ENCODE peak calls at places on chromosomes 7 and 10, in four cellular contexts. R is ovary, A is GM06990, M is GM20000. X is an unnamed sample.

GRCh38 chr7:120064565-120064964 is 208.4 kb upstream of the KCND2 start:
- DNase-seq in M (peak; percentile 8), R (no peak), A (peak; percentile 43), X (no peak)

GRCh38 chr10:48694371-48695030 is 9.8 kb downstream of the WDFY4 start:
- DNase-seq in A (no peak), R (no peak), M (no peak), X (no peak)

GRCh38 chr10:90417056-90417455 is 440.8 kb downstream of the HTR7 start:
- DNase-seq in A (no peak), R (no peak), M (no peak), X (no peak)

GRCh38 chr7:130987092-130987491 is 253.1 kb upstream of the KLF14 start:
- DNase-seq in R (no peak), M (no peak), A (no peak), X (no peak)

GRCh38 chr10:22002531-22003110 is 909 bp downstream of the DNAJC1 start:
- DNase-seq in M (peak; percentile 33), A (no peak), R (peak; percentile 18), X (peak; percentile 32)

GRCh38 chr10:101402711-101403110 is 48.7 kb downstream of the BTRC start:
- DNase-seq in R (no peak), M (no peak), A (no peak), X (no peak)

GRCh38 chr7:44087914-44088838 is 5.8 kb upstream of the POLM start:
- DNase-seq in R (peak; percentile 80), M (no peak), A (no peak), X (no peak)

GRCh38 chr7:142669074-142669654 is 80.1 kb upstream of the PRSS1 start:
- DNase-seq in M (peak; percentile 12), A (no peak), R (no peak), X (no peak)

GRCh38 chr10:124989526-124989925 is 47.6 kb downstream of the ZRANB1 start:
- DNase-seq in M (no peak), R (no peak), A (no peak), X (no peak)

GRCh38 chr10:4453276-4453675 is 372.7 kb upstream of the AKR1E2 start:
- DNase-seq in A (no peak), M (no peak), R (no peak), X (no peak)

GRCh38 chr10:57664815-57665214 is 602.9 kb downstream of the IPMK start:
- DNase-seq in R (no peak), M (no peak), A (no peak), X (no peak)

GRCh38 chr10:104735469-104735868 is 94.4 kb downstream of the SORCS3 start:
- DNase-seq in R (no peak), M (no peak), A (no peak), X (no peak)

GRCh38 chr10:49360271-49361177 is 35.4 kb downstream of the DRGX start:
- DNase-seq in R (no peak), M (no peak), A (no peak), X (no peak)

GRCh38 chr7:125606661-125607060 is 677.0 kb upstream of the POT1 start:
- DNase-seq in R (no peak), A (no peak), M (no peak), X (no peak)

GRCh38 chr7:107874605-107875446 is 16.2 kb upstream of the DLD start:
- DNase-seq in R (peak; percentile 57), A (no peak), M (peak; percentile 62), X (peak; percentile 54)

GRCh38 chr7:51046482-51046881 is 263.8 kb upstream of the GRB10 start:
- DNase-seq in R (no peak), M (no peak), A (no peak), X (no peak)

GRCh38 chr10:36888925-36889573 is 236.3 kb upstream of the ANKRD30A start:
- DNase-seq in M (peak; percentile 23), R (no peak), A (no peak), X (peak; percentile 17)

GRCh38 chr10:102540023-102540422 is 36.3 kb downstream of the SUFU start:
- DNase-seq in A (peak; percentile 31), R (no peak), M (peak; percentile 35), X (peak; percentile 43)

GRCh38 chr7:44286182-44286617 is 39.2 kb downstream of the CAMK2B start:
- DNase-seq in M (no peak), A (no peak), R (peak; percentile 12), X (no peak)

GRCh38 chr10:70931168-70931805 is 42.9 kb upstream of the PCBD1 start:
- DNase-seq in R (no peak), M (no peak), A (no peak), X (no peak)

GRCh38 chr10:124944982-124945381 is 3.1 kb downstream of the ZRANB1 start:
- DNase-seq in A (no peak), R (no peak), M (no peak), X (no peak)

GRCh38 chr7:124269774-124270173 is 236.9 kb upstream of the TMEM229A start:
- DNase-seq in A (no peak), M (no peak), R (no peak), X (no peak)

GRCh38 chr10:95035343-95036283 is 33.7 kb downstream of the CYP2C8 start:
- DNase-seq in M (no peak), A (no peak), R (no peak), X (no peak)

GRCh38 chr10:117899181-117899683 is 147.5 kb downstream of the RAB11FIP2 start:
- DNase-seq in R (no peak), M (no peak), A (no peak), X (no peak)

GRCh38 chr10:68047088-68047487 is 28.0 kb downstream of the HERC4 start:
- DNase-seq in M (no peak), A (no peak), R (no peak), X (no peak)

GRCh38 chr7:518630-519428 is 817 bp downstream of the PDGFA start:
- DNase-seq in R (peak; percentile 67), A (peak; percentile 49), M (peak; percentile 78), X (no peak)

GRCh38 chr10:78814430-78814806 is 254.3 kb upstream of the ZMIZ1 start:
- DNase-seq in A (no peak), R (no peak), M (no peak), X (no peak)

GRCh38 chr10:52756295-52756694 is 16.3 kb downstream of the MBL2 start:
- DNase-seq in M (no peak), A (no peak), R (no peak), X (no peak)

GRCh38 chr7:96562966-96563365 is 146.7 kb downstream of the SEM1 start:
- DNase-seq in M (no peak), R (no peak), A (no peak), X (no peak)

DNA sequence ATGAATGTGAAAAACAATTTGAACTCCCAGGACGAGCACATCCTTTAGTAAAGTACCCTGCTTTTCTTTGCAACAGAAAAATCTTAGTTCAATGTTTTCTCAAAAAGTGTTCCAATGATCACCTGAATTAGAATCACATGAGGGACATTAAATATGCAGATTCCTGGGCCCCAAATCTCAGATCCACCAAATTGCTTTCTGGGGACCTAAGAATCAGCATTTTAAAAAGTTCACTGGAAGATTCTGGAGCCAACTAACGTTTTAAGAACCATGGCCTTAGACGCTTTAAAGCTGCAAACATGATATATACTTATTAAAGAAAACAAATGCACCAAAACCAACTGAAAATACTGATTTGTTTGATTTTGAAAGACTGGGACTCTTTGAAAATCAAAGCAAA is 143.4 kb upstream of the TMEM168 start:
- DNase-seq in M (no peak), A (no peak), R (no peak), X (no peak)
- TF ChIP-seq CTCF in M (no peak), A (no peak), R (no peak), X (no peak)

GRCh38 chr7:26507375-26508068 is 215.9 kb downstream of the SNX10 start:
- DNase-seq in A (no peak), M (no peak), R (no peak), X (no peak)
- TF ChIP-seq CTCF in A (no peak), M (no peak), R (no peak), X (no peak)

DNA sequence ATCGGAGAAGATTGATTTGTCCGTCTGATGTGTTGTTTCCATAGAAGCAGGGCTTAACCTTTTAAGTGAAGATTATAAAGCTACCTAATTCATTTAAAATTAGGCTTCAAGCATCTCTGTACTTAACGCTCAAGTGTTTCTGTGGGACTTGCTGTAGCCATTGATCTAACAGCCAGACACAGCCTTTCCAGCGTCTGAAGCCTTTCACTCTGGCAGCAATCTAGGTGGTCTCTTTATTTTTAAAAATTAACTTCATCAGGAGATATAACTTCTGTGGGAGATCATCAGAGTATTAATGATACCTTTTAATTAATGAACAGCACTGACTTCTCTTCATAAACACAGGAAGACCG is 88.1 kb downstream of the BEND7 start:
- DNase-seq in R (no peak), A (no peak), M (no peak), X (no peak)
- TF ChIP-seq CTCF in R (no peak), A (no peak), M (no peak), X (no peak)

GRCh38 chr7:39410582-39410981 is 155.6 kb upstream of the YAE1 start:
- DNase-seq in M (no peak), A (no peak), R (no peak), X (no peak)

GRCh38 chr7:39416866-39417265 is 149.3 kb upstream of the YAE1 start:
- DNase-seq in M (no peak), A (no peak), R (no peak), X (no peak)

GRCh38 chr7:39415091-39415820 is 150.9 kb upstream of the YAE1 start:
- DNase-seq in A (no peak), M (no peak), R (no peak), X (no peak)

GRCh38 chr7:39414669-39415035 is 151.6 kb upstream of the YAE1 start:
- DNase-seq in R (no peak), A (no peak), M (peak; percentile 10), X (no peak)

DNA sequence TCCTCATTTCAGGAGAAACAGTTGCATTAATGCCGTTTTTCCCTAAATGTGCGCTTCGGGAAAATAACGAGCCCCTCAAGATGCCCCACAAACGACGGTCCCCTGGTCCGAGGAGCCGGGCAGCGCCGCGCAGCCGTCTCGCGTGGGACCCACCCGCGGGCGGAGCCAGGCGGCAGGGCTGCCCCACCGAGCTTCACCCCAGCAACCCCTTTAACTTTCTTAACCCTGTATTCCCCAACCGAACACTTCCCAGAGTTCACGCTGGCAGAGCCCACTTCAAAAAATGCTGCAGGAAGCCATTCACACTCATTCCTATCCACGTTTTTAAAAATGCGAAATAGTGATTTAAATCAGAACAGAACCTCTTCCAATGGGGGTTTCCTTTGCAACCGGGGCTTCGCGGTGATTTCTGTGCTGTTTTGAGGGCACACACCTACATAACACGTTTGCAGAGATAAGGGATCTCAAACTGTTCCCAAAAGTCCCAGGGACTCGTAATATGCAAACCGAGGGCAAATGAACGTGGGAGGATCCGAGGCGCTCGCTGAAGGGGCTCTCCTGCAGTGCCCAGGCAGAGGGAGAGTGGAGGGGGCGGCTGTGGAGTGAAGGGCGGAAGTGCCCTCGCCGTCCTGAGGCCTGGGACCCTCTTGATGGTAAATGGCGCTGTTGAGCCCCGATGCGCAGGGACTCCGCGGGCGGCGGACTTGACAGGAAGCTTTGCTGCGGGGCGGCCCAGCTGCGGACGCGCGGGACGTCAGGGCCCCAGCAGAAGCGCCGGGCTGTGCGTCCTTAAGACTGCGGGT is 152.1 kb upstream of the YAE1 start:
- DNase-seq in R (no peak), M (peak; percentile 71), A (peak; percentile 76), X (peak; percentile 55)
- TF ChIP-seq CTCF in R (no peak), M (no peak), A (no peak), X (peak; percentile 17)

GRCh38 chr10:83564889-83565588 is 574.3 kb upstream of the GHITM start:
- DNase-seq in M (no peak), A (no peak), R (no peak), X (no peak)

DNA sequence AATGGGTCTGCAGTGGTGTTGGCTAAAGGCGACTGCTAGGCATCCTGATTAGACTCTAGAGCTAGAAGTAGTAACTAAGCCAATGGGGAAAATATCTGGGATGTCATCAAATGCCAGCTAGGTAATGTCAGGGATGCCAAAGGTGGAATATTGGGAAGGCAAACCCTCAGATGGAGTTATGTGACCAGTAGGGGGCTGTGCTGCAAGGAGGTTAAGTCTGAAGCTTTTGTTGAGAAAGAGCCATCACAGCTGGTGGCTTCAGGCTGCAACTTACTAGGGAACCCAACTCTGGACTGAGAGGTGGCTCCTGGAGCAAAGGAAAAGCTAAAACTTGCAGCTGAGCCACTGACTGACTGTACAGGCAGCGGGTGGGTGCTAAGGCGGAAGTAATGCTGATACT is 576.9 kb upstream of the GHITM start:
- DNase-seq in A (no peak), R (no peak), M (no peak), X (no peak)
- TF ChIP-seq CTCF in A (peak; percentile 22), R (no peak), M (no peak), X (no peak)